ENCODE peak calls at places on chromosome 14, in four cellular contexts. M, J, O and I are unnamed samples.

GRCh38 chr14:68027276-68027675 is 207.7 kb downstream of the RAD51B start:
- DNase-seq in O (no peak), J (no peak), M (peak; percentile 30), I (no peak)

GRCh38 chr14:85529803-85530574 is at the start of gene FLRT2:
- DNase-seq in J (peak; percentile 72), O (peak; percentile 85), M (peak; percentile 44), I (no peak)

GRCh38 chr14:53260286-53260685 is 107.2 kb upstream of the DDHD1 start:
- DNase-seq in M (no peak), O (no peak), J (no peak), I (no peak)

GRCh38 chr14:90566481-90566880 is 169.7 kb downstream of the CALM1 start:
- DNase-seq in M (no peak), J (no peak), O (no peak), I (no peak)

GRCh38 chr14:97453991-97454390 is 656.8 kb downstream of the VRK1 start:
- DNase-seq in O (no peak), M (no peak), J (no peak), I (no peak)

GRCh38 chr14:82725188-82725587 is 1191.5 kb upstream of the SEL1L start:
- DNase-seq in J (no peak), M (no peak), O (no peak), I (no peak)

GRCh38 chr14:79369359-79370332 is 841.7 kb downstream of the DIO2 start:
- DNase-seq in J (no peak), M (peak; percentile 99), O (peak; percentile 12), I (no peak)

GRCh38 chr14:65259000-65259399 is 153.5 kb upstream of the FUT8 start:
- DNase-seq in M (no peak), J (no peak), O (no peak), I (no peak)

GRCh38 chr14:23643533-23644194 is 7.5 kb downstream of the DHRS2 start:
- DNase-seq in O (no peak), J (no peak), M (no peak), I (no peak)
- TF ChIP-seq CTCF in O (no peak), J (no peak), M (no peak), I (no peak)

DNA sequence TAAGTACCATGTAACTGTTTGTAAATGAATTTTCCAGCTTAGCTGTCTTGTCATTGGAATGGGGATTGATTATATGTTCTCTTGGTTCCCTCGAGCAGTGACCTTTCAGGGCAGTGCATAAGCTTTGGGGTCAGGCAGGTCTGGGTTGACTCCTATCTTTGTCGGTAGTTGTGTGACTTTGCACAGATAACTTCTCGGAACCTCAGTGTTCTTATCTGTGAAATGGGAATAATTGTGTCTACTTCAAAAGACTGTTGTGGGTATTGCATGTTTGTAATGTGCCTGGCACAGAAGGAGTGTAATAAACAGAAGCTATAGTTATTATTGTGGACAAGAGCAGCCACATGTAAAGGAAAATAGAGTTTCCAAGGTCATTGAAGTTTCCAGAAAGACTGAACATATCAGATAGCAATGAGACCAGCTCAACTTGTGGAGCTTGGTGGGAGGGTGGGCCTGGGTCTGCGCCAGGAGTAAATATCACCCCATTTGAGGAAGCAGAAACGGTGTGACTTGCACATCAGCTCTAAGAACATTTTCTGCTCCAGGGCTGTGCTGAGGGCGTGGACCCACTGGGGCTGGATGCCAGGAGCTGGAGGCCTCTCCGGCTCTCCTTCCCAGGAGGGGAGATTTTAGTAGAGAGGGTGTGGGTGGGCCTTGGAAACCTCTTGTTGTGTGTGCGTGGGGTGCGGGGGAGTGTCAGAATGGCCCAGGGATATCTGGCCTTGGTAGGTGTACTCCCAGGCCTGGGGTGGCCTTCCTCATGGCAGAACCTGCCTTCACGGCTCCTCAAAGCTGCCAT is 19.8 kb downstream of the FOS start:
- DNase-seq in J (no peak), O (no peak), M (no peak), I (no peak)
- H3K4me3 ChIP-seq in J (no peak overlapping the region), O (no peak overlapping the region), M (no peak overlapping the region), I (no peak overlapping the region)

GRCh38 chr14:103298620-103299019 is 35.4 kb upstream of the EIF5 start:
- DNase-seq in O (no peak), J (no peak), M (no peak), I (no peak)
- TF ChIP-seq CTCF in O (no peak), J (peak; percentile 35), M (no peak), I (no peak)

GRCh38 chr14:77000340-77001235 is 27.9 kb downstream of the IRF2BPL start:
- DNase-seq in M (peak; percentile 79), O (no peak), J (peak; percentile 38), I (no peak)
- H3K4me3 ChIP-seq in M (no peak overlapping the region), O (no peak overlapping the region), J (no peak overlapping the region), I (no peak overlapping the region)

GRCh38 chr14:102188187-102188586 is 48.5 kb downstream of the WDR20 start:
- DNase-seq in J (no peak), M (no peak), O (no peak), I (no peak)
- TF ChIP-seq CTCF in J (no peak), M (no peak), O (no peak), I (no peak)